ENCODE peak calls at places on chromosome 15, in six cellular contexts. P is NCI-H446 treated with DMSO at 0.1 percent for 48 hours, K is nephron progenitor cell, R is GM19239, W is amniotic stem cell, Q is B cell. I is an unnamed sample.

GRCh38 chr15:57025264-57025939 is 107.0 kb downstream of the TCF12 start:
- DNase-seq in Q (no peak), W (no peak), P (no peak), R (no peak), K (no peak), I (no peak)

GRCh38 chr15:69794643-69795461 is 302.9 kb downstream of the TLE3 start:
- DNase-seq in K (no peak), Q (no peak), R (no peak), W (peak), P (no peak), I (peak)

GRCh38 chr15:69074843-69075224 is 60.3 kb downstream of the NOX5 start:
- DNase-seq in R (no peak), W (no peak), P (no peak), K (no peak), Q (no peak), I (no peak)

GRCh38 chr15:88433046-88433685 is 34.0 kb downstream of the MRPL46 start:
- DNase-seq in R (no peak), Q (no peak), K (no peak), P (no peak), W (no peak), I (no peak)

GRCh38 chr15:45105586-45105985 is 8.4 kb downstream of the DUOX2 start:
- DNase-seq in K (no peak), R (no peak), Q (no peak), P (no peak), W (no peak), I (no peak)

GRCh38 chr15:62816342-62817059 is 226.0 kb upstream of the TPM1 start:
- DNase-seq in K (no peak), W (no peak), Q (no peak), R (no peak), P (no peak), I (no peak)

GRCh38 chr15:95994418-95994817 is 336.1 kb upstream of the NR2F2 start:
- DNase-seq in R (no peak), W (no peak), K (no peak), P (no peak), Q (no peak), I (peak)

GRCh38 chr15:64634576-64635485 is 140.6 kb downstream of the RBPMS2 start:
- DNase-seq in P (no peak), R (no peak), W (no peak), K (peak), Q (no peak), I (no peak)

GRCh38 chr15:99283739-99284138 is 32.5 kb downstream of the LRRC28 start:
- DNase-seq in Q (no peak), K (no peak), R (no peak), W (no peak), P (no peak), I (no peak)

GRCh38 chr15:81209635-81210034 is 13.0 kb downstream of the IL16 start:
- DNase-seq in W (no peak), Q (no peak), P (no peak), R (no peak), K (no peak), I (no peak)

GRCh38 chr15:98063871-98064270 is 103.4 kb downstream of the ARRDC4 start:
- DNase-seq in W (no peak), R (no peak), P (no peak), Q (no peak), K (no peak), I (no peak)

GRCh38 chr15:66024998-66025397 is 155.7 kb downstream of the RAB11A start:
- DNase-seq in P (peak), W (no peak), Q (no peak), R (no peak), K (no peak), I (no peak)